ENCODE peak calls at places on chromosomes 2 and 18, in seven cellular contexts. L is suprapubic skin, N is spleen, H is prostate gland, P is GM12891, Q is K562, V is HCT116. J is an unnamed sample.

GRCh38 chr18:74745658-74746403 is 148.2 kb downstream of the ZNF407 start:
- DNase-seq in L (no peak), N (no peak), H (no peak), P (no peak), Q (peak), V (peak), J (no peak)

GRCh38 chr2:48883661-48884060 is 128.1 kb upstream of the LHCGR start:
- DNase-seq in L (no peak), N (no peak), H (no peak), P (no peak), Q (no peak), V (no peak), J (no peak)

GRCh38 chr2:8024506-8024905 is 657.4 kb upstream of the ID2 start:
- DNase-seq in L (no peak), N (no peak), H (no peak), P (no peak), Q (no peak), V (no peak), J (no peak)

GRCh38 chr2:29878898-29879297 is 42.5 kb downstream of the ALK start:
- DNase-seq in L (no peak), N (no peak), H (no peak), P (no peak), Q (no peak), V (peak), J (no peak)

GRCh38 chr18:44802508-44802907 is 121.8 kb downstream of the SETBP1 start:
- DNase-seq in L (no peak), N (no peak), H (no peak), P (no peak), Q (no peak), V (no peak), J (no peak)

GRCh38 chr2:102141011-102141914 is 1.3 kb upstream of the IL1R1 start:
- DNase-seq in L (no peak), N (no peak), H (no peak), P (no peak), Q (no peak), V (no peak), J (no peak)

GRCh38 chr2:185208261-185208660 is 530.3 kb upstream of the FSIP2 start:
- DNase-seq in L (no peak), N (no peak), H (no peak), P (no peak), Q (no peak), V (peak), J (peak)

GRCh38 chr2:190382851-190383250 is 25.3 kb upstream of the MFSD6 start:
- DNase-seq in L (no peak), N (no peak), H (peak), P (peak), Q (peak), V (peak), J (no peak)

GRCh38 chr18:59671533-59671932 is 25.7 kb downstream of the CCBE1 start:
- DNase-seq in L (no peak), N (no peak), H (no peak), P (no peak), Q (no peak), V (no peak), J (no peak)

GRCh38 chr2:3728104-3729054 is 25.0 kb downstream of the DCDC2C start:
- DNase-seq in L (no peak), N (no peak), H (no peak), P (peak), Q (peak), V (peak), J (no peak)

GRCh38 chr18:32440478-32440877 is 30.2 kb downstream of the GAREM1 start:
- DNase-seq in L (no peak), N (no peak), H (no peak), P (no peak), Q (no peak), V (no peak), J (no peak)

GRCh38 chr2:126720647-126721046 is 64.7 kb downstream of the GYPC start:
- DNase-seq in L (no peak), N (no peak), H (no peak), P (no peak), Q (no peak), V (no peak), J (no peak)

GRCh38 chr2:190352668-190353536 is 9.5 kb downstream of the INPP1 start:
- DNase-seq in L (no peak), N (no peak), H (no peak), P (no peak), Q (peak), V (no peak), J (no peak)

GRCh38 chr2:191359186-191359585 is 114.0 kb downstream of the MYO1B start:
- DNase-seq in L (no peak), N (no peak), H (no peak), P (no peak), Q (no peak), V (no peak), J (no peak)

GRCh38 chr2:173544621-173545363 is 190.1 kb downstream of the CDCA7 start:
- DNase-seq in L (no peak), N (no peak), H (no peak), P (no peak), Q (no peak), V (no peak), J (no peak)

GRCh38 chr2:84519332-84519957 is 3.1 kb downstream of the DNAH6 start:
- DNase-seq in L (no peak), N (no peak), H (no peak), P (no peak), Q (no peak), V (no peak), J (no peak)

GRCh38 chr2:84515788-84516187 is 510 bp upstream of the DNAH6 start:
- DNase-seq in L (no peak), N (no peak), H (no peak), P (no peak), Q (no peak), V (no peak), J (no peak)

DNA sequence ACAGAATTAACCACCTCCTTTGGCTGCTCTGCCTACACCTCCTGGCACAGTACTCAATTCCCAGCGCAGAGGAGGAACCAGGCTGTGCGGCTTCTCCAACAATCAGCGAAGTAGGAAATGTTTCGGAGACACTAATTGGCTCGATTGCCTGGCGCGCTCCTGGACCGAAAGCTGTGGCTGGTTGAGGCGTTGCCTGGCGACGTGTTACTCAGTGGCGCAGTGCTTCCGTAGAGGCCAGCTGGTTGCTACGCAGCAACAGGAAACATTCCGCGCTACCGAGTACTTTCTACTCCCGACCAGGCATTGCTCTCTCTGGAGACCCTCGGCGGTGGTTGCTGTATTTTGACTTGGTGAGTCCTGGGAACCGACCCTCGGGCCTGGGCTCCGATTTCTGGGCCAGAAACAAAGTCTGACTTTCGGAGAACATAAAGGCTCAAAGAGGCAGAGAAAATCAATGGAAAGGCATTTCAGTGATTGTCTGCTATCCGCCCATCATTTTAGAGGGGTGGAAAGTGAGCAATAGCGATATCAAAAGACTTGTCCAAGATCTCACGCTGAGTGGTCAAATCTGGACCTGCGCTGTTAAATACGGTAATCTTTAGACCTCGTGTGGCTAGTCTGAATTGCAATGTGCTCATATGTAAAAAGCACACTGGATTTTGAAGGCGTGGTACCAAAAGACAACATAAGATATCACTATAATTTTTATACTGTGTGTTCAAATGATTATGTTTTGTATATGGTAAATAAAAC is at the start of gene DNAH6:
- DNase-seq in L (peak), N (peak), H (peak), P (peak), Q (peak), V (peak), J (peak)
- TF ChIP-seq POLR2AphosphoS5 in L (peak), N (no peak), H (peak), P (no peak), Q (no peak), V (no peak), J (peak)

DNA sequence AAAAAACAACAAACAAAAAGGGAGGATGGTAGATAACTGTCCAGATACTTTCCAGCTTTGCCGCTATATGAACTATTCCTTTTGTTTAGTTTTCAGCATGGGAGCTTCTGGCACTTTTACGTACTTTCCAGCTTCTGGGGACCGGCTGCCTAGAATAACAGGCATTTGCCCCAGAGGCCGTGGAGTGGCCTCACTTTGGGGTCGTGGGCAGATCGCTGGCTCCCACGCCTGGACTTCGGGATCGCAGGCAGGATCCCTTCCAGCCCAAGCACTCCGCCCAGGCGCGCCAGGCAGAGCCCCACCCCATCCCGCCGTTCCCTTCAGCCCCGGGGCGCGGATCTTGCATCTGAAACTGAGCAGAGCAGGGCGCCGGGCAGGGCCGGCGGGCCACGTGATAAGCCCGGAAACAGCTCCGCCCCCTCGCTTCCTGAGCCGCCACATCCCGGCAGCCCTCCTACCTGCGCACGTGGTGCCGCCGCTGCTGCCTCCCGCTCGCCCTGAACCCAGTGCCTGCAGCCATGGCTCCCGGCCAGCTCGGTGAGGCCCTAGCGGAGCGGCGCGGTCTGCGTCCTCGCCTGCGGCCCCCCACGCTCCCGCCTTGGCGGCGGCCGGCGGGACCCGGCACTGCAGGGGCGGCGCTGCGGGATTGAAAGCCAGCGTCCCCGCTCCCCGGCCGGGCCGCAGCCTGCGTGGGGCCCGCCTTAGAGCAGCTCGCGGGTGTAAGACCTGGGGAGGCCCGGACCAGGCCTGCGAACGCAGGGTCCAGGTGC is at the start of gene ATIC:
- DNase-seq in L (peak), N (peak), H (peak), P (peak), Q (peak), V (peak), J (peak)
- TF ChIP-seq POLR2A in L (no peak), N (peak), H (peak), P (peak), Q (peak), V (peak), J (no peak)

GRCh38 chr2:143125647-143126046 is 3.6 kb upstream of the ARHGAP15 start:
- DNase-seq in L (no peak), N (no peak), H (no peak), P (no peak), Q (no peak), V (no peak), J (no peak)

GRCh38 chr2:143133783-143134182 is 4.6 kb downstream of the ARHGAP15 start:
- DNase-seq in L (no peak), N (no peak), H (no peak), P (no peak), Q (no peak), V (no peak), J (no peak)

GRCh38 chr2:143123911-143124310 is 5.3 kb upstream of the ARHGAP15 start:
- DNase-seq in L (no peak), N (no peak), H (no peak), P (no peak), Q (no peak), V (no peak), J (no peak)

GRCh38 chr2:143132360-143132759 is 3.1 kb downstream of the ARHGAP15 start:
- DNase-seq in L (no peak), N (no peak), H (no peak), P (no peak), Q (no peak), V (no peak), J (no peak)

DNA sequence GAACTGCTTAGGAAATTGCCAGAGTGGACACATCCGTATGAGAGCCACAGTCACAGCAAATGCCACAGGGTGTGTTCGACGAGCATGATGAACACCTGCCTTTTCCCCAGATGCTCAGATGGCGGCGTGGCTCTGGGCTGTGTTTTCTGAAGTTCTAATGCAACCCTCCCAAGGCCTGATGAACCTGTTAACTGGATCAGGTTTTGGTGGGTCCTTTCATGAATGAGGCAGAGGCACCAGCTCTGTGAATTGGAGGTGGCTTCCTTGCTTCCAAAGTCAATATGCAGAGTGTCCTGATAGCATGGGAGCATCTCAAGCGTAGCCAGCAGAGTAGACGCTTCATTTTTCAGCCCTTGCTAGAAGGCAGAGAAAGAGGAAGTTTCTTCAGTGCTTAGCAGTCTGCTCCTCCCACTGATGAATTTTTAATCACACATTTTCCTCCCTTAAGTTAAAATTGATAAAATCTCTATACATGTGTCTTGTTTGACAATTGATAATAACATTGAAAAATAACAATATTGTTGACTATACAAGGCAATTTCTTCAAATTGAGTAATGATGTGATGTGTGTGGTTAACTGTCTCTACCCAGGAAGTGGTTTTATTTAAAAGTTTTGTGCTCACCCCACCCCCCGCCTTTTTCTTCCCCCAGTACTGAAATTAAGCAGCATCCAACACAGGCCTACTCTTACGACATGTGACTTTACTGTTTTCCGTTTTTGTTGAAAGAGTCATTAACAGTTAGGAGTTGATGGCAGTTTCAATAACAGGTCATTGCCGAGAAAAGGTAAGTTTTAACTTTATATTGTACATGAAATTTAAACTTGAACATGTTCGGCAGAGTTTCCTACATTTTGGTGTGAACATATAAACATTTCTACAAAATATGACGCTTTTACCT is at the start of gene ARHGAP15:
- DNase-seq in L (no peak), N (peak), H (no peak), P (peak), Q (no peak), V (no peak), J (peak)
- TF ChIP-seq POLR2AphosphoS5 in L (no peak), N (no peak), H (no peak), P (peak), Q (no peak), V (no peak), J (no peak)

GRCh38 chr2:201260302-201260800 is at the start of gene CASP8:
- DNase-seq in L (no peak), N (peak), H (no peak), P (no peak), Q (no peak), V (no peak), J (peak)
- TF ChIP-seq POLR2A in L (peak), N (peak), H (no peak), P (peak), Q (peak), V (no peak), J (no peak)

DNA sequence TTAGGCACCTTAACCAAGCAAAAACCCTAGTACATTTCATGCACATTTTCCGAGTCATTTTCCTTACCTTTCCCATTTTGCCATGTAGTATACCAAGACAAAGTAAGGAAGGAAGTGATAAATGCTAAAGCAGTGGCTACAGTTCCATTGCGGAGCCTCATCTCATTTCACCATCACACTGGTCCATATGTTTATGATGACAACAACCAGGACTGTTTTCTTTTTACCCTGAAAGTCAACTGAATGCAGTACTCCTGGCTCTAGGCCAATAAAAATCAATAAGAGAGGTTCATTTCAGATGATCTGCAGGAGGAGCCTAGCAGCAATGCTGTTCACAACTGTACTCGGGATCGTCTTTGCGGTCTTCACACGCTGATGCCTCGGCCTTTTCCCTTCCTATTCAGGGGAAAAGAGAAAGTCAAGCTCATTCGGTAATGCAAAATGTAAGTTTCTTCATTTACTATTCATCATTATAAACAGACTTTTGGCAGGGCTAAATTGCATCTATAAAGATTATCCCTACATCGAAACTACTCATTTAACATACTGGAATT is 4.7 kb downstream of the MGAT4A start:
- DNase-seq in L (no peak), N (no peak), H (no peak), P (no peak), Q (no peak), V (no peak), J (no peak)
- TF ChIP-seq POLR2AphosphoS5 in L (no peak), N (no peak), H (no peak), P (no peak), Q (no peak), V (no peak), J (no peak)

GRCh38 chr2:159119652-159120257 is 151.3 kb downstream of the TANC1 start:
- DNase-seq in L (no peak), N (no peak), H (no peak), P (no peak), Q (no peak), V (no peak), J (no peak)

GRCh38 chr2:159116922-159117321 is 148.5 kb downstream of the TANC1 start:
- DNase-seq in L (no peak), N (no peak), H (no peak), P (no peak), Q (no peak), V (no peak), J (no peak)

GRCh38 chr2:159117658-159118057 is 149.2 kb downstream of the TANC1 start:
- DNase-seq in L (no peak), N (no peak), H (no peak), P (no peak), Q (no peak), V (no peak), J (no peak)

GRCh38 chr2:159118859-159119510 is 150.5 kb downstream of the TANC1 start:
- DNase-seq in L (no peak), N (no peak), H (no peak), P (no peak), Q (no peak), V (no peak), J (no peak)

GRCh38 chr2:159118115-159118858 is 149.8 kb downstream of the TANC1 start:
- DNase-seq in L (peak), N (peak), H (peak), P (peak), Q (peak), V (peak), J (peak)
- TF ChIP-seq POLR2A in L (no peak), N (no peak), H (no peak), P (no peak), Q (no peak), V (no peak), J (no peak)